ENCODE peak calls at places on chromosomes 11 and 22, in five cellular contexts. A is activated B cell treated with CpG ODN at 0.5 μM for 24 hours, F is lung, O is tibial artery, Q is brain microvascular endothelial cell. D is an unnamed sample.

GRCh38 chr22:50422046-50422445 is 52.8 kb downstream of the SBF1 start:
- DNase-seq in A (no peak), F (no peak), O (no peak), Q (no peak), D (no peak)

GRCh38 chr11:17277024-17277584 is 565 bp downstream of the NUCB2 start:
- DNase-seq in A (no peak), F (no peak), O (peak), Q (peak), D (no peak)

GRCh38 chr11:42066113-42066512 is 606.7 kb upstream of the LRRC4C start:
- DNase-seq in A (no peak), F (no peak), O (peak), Q (peak), D (no peak)

GRCh38 chr11:19441752-19442553 is 201.2 kb upstream of the E2F8 start:
- DNase-seq in A (no peak), F (peak), O (peak), Q (peak), D (peak)

GRCh38 chr11:112408551-112408950 is 147.9 kb upstream of the PLET1 start:
- DNase-seq in A (no peak), F (no peak), O (no peak), Q (no peak), D (no peak)

GRCh38 chr11:120298461-120298860 is 26.6 kb upstream of the TLCD5 start:
- DNase-seq in A (no peak), F (no peak), O (no peak), Q (no peak), D (no peak)

GRCh38 chr22:38843201-38843715 is 570 bp downstream of the NPTXR start:
- DNase-seq in A (peak), F (no peak), O (no peak), Q (peak), D (no peak)

GRCh38 chr11:1943977-1944376 is 3.2 kb upstream of the MRPL23 start:
- DNase-seq in A (peak), F (peak), O (no peak), Q (no peak), D (no peak)

GRCh38 chr11:2725367-2726300 is 25.8 kb upstream of the KCNQ1OT1 start:
- DNase-seq in A (no peak), F (no peak), O (peak), Q (peak), D (no peak)

GRCh38 chr22:27895600-27895999 is 23.5 kb downstream of the PITPNB start:
- DNase-seq in A (no peak), F (no peak), O (no peak), Q (no peak), D (no peak)

GRCh38 chr22:47022475-47022874 is 260.0 kb downstream of the TBC1D22A start:
- DNase-seq in A (no peak), F (no peak), O (no peak), Q (no peak), D (no peak)
- TF ChIP-seq CTCF in A (no peak), F (no peak), O (no peak), Q (no peak), D (no peak)

GRCh38 chr11:8932564-8933180 is at the start of gene C11orf16:
- DNase-seq in A (no peak), F (no peak), O (no peak), Q (no peak), D (no peak)

GRCh38 chr11:8930456-8931175 is 2.1 kb downstream of the C11orf16 start:
- DNase-seq in A (no peak), F (no peak), O (no peak), Q (no peak), D (no peak)

GRCh38 chr11:8934735-8935478 is 2.2 kb upstream of the C11orf16 start:
- DNase-seq in A (no peak), F (no peak), O (no peak), Q (peak), D (peak)

GRCh38 chr11:8937159-8937558 is 4.4 kb upstream of the C11orf16 start:
- DNase-seq in A (no peak), F (no peak), O (no peak), Q (no peak), D (no peak)

DNA sequence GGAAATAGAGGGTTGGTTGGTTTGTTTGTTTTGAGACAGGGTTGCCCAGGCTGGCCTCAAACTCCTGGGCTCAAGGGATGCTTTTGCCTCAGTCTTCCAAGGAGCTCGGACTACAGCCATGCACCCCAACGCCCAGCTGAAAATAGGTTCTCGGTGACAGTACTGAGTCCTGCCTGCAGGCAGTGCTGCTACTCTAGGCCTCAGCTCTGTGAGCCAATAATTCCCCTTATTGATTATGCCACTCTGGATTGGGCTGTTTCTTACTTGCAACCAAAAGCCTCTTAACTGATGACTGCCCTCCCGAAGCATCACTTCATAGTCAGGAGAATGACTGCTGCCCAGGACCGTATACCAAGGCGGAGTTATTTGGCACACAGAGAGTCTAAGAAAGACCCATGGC is 1.2 kb upstream of the C11orf16 start:
- DNase-seq in A (no peak), F (no peak), O (no peak), Q (no peak), D (no peak)
- TF ChIP-seq CTCF in A (no peak), F (no peak), O (no peak), Q (peak), D (no peak)

GRCh38 chr11:27722945-27723344 is 22.7 kb upstream of the BDNF start:
- DNase-seq in A (no peak), F (no peak), O (no peak), Q (peak), D (no peak)
- TF ChIP-seq CTCF in A (no peak), F (no peak), O (no peak), Q (peak), D (peak)

DNA sequence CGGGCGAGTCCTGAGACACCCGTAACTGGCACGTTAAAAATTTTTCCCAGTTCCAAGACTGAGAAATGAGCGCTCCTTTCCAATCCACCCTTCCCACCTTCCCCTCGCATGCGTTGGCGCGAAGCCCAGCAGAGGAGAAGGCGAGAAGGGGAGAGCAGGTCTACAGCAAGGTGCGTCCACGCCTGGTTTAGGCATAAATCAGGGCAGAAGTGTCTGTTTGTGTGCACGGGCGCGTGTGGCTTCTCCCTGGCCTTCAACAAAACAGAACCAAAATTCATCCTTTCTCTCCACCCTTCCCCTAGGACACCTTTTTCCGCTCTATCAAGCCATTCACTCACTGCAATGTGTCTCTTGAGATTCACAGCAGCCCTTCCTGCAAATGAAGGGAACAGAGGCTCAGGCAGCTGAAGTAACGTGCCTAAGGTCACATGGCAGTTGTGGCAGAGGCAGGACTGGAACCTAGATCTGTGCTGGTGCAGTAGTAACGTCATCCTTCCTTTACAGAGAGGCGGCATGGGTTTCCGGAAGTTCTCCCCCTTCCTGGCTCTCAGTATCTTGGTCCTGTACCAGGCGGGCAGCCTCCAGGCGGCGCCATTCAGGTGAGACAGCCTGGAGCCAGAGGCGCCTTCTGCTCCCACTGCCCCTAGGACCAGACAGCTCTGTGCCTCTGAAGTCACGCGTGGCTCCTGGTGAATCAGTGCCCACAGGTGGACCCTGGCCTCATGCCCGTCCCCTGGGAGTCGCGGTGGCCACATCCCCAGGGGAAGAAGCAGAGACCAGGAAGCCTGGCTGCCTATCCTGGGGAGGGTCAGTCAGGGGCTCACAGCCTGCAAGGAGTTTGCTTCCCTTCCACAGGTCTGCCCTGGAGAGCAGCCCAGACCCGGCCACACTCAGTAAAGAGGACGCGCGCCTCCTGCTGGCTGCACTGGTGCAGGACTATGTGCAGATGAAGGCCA is 1.1 kb downstream of the CALCB start:
- DNase-seq in A (peak), F (peak), O (peak), Q (peak), D (no peak)
- TF ChIP-seq CTCF in A (peak), F (peak), O (peak), Q (peak), D (peak)

DNA sequence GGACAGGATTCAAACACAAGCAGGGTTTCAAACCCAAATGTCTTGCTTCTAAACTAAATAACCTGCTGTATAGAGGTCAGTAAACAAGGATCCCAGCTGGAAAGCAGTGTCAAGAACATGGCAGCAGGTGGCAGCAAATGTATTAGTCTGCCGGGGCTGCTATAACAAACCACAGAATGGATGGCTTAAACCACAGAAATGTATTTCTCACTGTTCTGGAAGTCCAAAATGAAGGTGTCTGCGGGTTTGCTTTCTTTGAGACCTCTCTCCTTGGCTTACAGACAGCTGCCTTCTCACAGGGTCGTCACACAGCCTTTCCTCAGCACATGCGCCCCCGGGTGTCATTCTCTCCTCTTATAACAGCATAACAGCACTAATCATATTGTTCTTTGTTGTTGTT is 65.1 kb upstream of the LRRC55 start:
- DNase-seq in A (no peak), F (no peak), O (peak), Q (peak), D (peak)
- TF ChIP-seq CTCF in A (no peak), F (peak), O (peak), Q (peak), D (peak)

DNA sequence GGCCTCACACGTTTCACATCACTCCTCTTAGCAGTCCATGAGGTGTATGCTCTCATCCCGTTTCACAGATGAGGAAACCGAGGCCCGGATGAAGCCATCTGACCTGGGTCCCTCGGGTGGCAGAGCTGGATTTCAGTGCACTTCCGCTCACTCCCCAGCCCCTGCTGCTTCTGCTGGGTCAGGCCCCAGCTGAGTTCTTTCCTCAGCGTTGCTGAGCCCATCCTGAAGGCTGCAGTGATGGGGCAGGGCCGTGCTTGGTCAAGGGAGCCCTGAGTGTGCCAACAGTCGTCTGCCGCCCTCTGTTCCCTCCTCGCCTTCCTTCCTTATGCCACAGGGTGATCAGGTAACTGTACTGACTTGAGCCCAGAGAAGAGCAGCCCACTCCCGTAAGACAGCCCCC is 12.1 kb downstream of the TRMU start:
- DNase-seq in A (no peak), F (no peak), O (no peak), Q (no peak), D (no peak)
- TF ChIP-seq CTCF in A (no peak), F (no peak), O (no peak), Q (no peak), D (no peak)